ENCODE peak calls at places on chromosomes 11 and 22, in four cellular contexts. N is H1, D is IMR-90, V is A549. F is an unnamed sample. For H3K4me1, the result is how much of the 10 kb centered on the place peaks cover.

GRCh38 chr22:44000123-44000522 is 24.0 kb upstream of the PARVB start:
- DNase-seq in V (no peak), N (no peak), D (no peak), F (no peak)

GRCh38 chr11:74506823-74507222 is 13.3 kb upstream of the LIPT2 start:
- DNase-seq in V (no peak), N (no peak), D (no peak), F (no peak)

GRCh38 chr11:117202386-117203068 is 3.4 kb downstream of the TAGLN start:
- DNase-seq in N (no peak), V (no peak), D (no peak), F (peak)

GRCh38 chr22:37049224-37049623 is 2.3 kb upstream of the KCTD17 start:
- DNase-seq in V (no peak), N (no peak), D (no peak), F (peak)

GRCh38 chr22:46769191-46769675 is 6.8 kb downstream of the TBC1D22A start:
- DNase-seq in N (no peak), D (no peak), V (no peak), F (no peak)

GRCh38 chr11:1844221-1845094 is 5.7 kb downstream of the TNNI2 start:
- DNase-seq in N (no peak), V (peak), D (no peak), F (no peak)

GRCh38 chr11:18309691-18310090 is 12.2 kb downstream of the HPS5 start:
- DNase-seq in V (no peak), D (no peak), N (no peak), F (no peak)

GRCh38 chr11:30012346-30012745 is 4.5 kb downstream of the KCNA4 start:
- DNase-seq in N (no peak), V (no peak), D (no peak), F (no peak)

GRCh38 chr11:68983816-68984215 is 3.0 kb upstream of the MRGPRD start:
- DNase-seq in N (no peak), V (no peak), D (no peak), F (no peak)

GRCh38 chr22:25404556-25404922 is 159.9 kb upstream of the GRK3 start:
- DNase-seq in V (no peak), N (no peak), D (no peak), F (no peak)

GRCh38 chr11:121194731-121195596 is 93.9 kb downstream of the TECTA start:
- DNase-seq in D (peak), V (peak), N (peak), F (peak)

GRCh38 chr11:16815047-16815767 is 76.8 kb downstream of the C11orf58 start:
- DNase-seq in N (no peak), D (peak), V (no peak), F (no peak)

GRCh38 chr22:37563153-37564081 is 3.1 kb downstream of the CDC42EP1 start:
- DNase-seq in D (peak), N (no peak), V (peak), F (peak)

GRCh38 chr11:97364047-97364446 is 974.2 kb downstream of the JRKL start:
- DNase-seq in V (no peak), N (no peak), D (no peak), F (peak)

GRCh38 chr11:102118937-102119336 is 8.7 kb downstream of the YAP1 start:
- DNase-seq in V (peak), D (no peak), N (no peak), F (no peak)

GRCh38 chr11:91596111-91596510 is 628.5 kb upstream of the FAT3 start:
- DNase-seq in N (no peak), V (no peak), D (no peak), F (no peak)

GRCh38 chr11:1629326-1630185 is at the start of gene KRTAP5-5:
- DNase-seq in D (no peak), N (no peak), V (no peak), F (no peak)

GRCh38 chr11:62607729-62608128 is 4.8 kb downstream of the EML3 start:
- DNase-seq in D (no peak), V (no peak), N (no peak), F (no peak)

GRCh38 chr11:118310271-118310670 is 5.7 kb downstream of the CD3E start:
- DNase-seq in D (no peak), V (no peak), N (no peak), F (no peak)

GRCh38 chr11:2204361-2205213 is 33.0 kb upstream of the TH start:
- DNase-seq in D (no peak), N (peak), V (no peak), F (peak)

GRCh38 chr11:100328626-100329340 is 358.3 kb upstream of the ARHGAP42 start:
- DNase-seq in V (peak), N (no peak), D (peak), F (no peak)

GRCh38 chr11:77726524-77726923 is 88.9 kb upstream of the CLNS1A start:
- DNase-seq in V (no peak), D (no peak), N (no peak), F (no peak)

GRCh38 chr11:61380914-61381313 is 11.5 kb upstream of the TMEM216 start:
- DNase-seq in N (no peak), V (no peak), D (no peak), F (no peak)
- H3K4me1 ChIP-seq in N (under half), V (under half), D (under half), F (under half)

GRCh38 chr22:28893810-28894209 is 10.4 kb downstream of the ZNRF3 start:
- DNase-seq in V (no peak), D (no peak), N (no peak), F (no peak)
- H3K27ac ChIP-seq in V (no peak), D (no peak), N (no peak), F (no peak)

GRCh38 chr22:50260434-50260800 is 1.1 kb downstream of the MAPK12 start:
- DNase-seq in V (no peak), N (no peak), D (no peak), F (peak)

GRCh38 chr22:50262460-50262911 is 1.0 kb upstream of the MAPK12 start:
- DNase-seq in D (no peak), N (no peak), V (peak), F (no peak)

GRCh38 chr22:50259302-50259701 is 2.2 kb downstream of the MAPK12 start:
- DNase-seq in V (no peak), D (no peak), N (no peak), F (no peak)

GRCh38 chr22:50261615-50262459 is at the start of gene MAPK12:
- DNase-seq in V (no peak), N (peak), D (no peak), F (peak)

GRCh38 chr22:50260801-50261614 is 475 bp downstream of the MAPK12 start:
- DNase-seq in N (peak), V (peak), D (peak), F (peak)
- H3K4me3 ChIP-seq in N (peak), V (peak), D (peak), F (peak)

DNA sequence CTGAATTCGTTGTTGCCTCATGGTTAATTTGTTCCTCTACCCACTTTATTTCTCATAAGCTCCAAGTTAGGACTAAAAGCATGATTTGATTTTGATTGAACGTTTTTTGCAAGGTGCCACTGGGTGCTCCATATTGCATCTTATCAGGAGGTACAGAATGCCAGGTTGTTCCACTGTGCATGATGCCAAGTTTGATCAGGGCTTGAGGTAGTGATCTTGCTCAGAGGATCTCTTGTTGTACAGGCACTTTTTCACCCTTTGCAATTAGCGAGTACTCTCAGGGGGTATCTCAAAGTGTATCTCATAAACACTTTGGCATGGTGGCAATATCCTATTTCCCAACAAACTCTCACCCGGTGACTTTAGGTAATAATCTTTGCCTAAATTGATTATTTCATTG is 4.0 kb downstream of the GRAP2 start:
- DNase-seq in N (no peak), V (no peak), D (no peak), F (peak)
- H3K4me1 ChIP-seq in N (under half), V (under half), D (under half), F (under half)

F was measured in osteoblast.